ENCODE peak calls at places on chromosomes 3 and 15, in four cellular contexts. One of them, this sample, is unnamed.

GRCh38 chr3:45688194-45688881 is 858 bp upstream of the SACM1L start:
- DNase-seq in GM12878: no peak
- DNase-seq in HL-60: peak
- DNase-seq in K562: peak
- DNase-seq in this sample: no peak

GRCh38 chr3:40877651-40878463 is 321.4 kb upstream of the CTNNB1 start:
- DNase-seq in GM12878: no peak
- DNase-seq in K562: no peak
- DNase-seq in HL-60: no peak
- DNase-seq in this sample: no peak

GRCh38 chr15:43943511-43943910 is 116.7 kb downstream of the WDR76 start:
- DNase-seq in GM12878: no peak
- DNase-seq in K562: no peak
- DNase-seq in HL-60: no peak
- DNase-seq in this sample: no peak

GRCh38 chr3:10015476-10015904 is 10.7 kb upstream of the FANCD2 start:
- DNase-seq in K562: no peak
- DNase-seq in GM12878: no peak
- DNase-seq in HL-60: peak
- DNase-seq in this sample: no peak

GRCh38 chr3:185216587-185216918 is 37.3 kb downstream of the EHHADH start:
- DNase-seq in GM12878: no peak
- DNase-seq in HL-60: no peak
- DNase-seq in K562: no peak
- DNase-seq in this sample: no peak

GRCh38 chr15:41881925-41882688 is 11.7 kb downstream of the SPTBN5 start:
- DNase-seq in HL-60: no peak
- DNase-seq in K562: peak
- DNase-seq in GM12878: no peak
- DNase-seq in this sample: no peak

GRCh38 chr15:73697033-73697467 is 12.9 kb downstream of the CD276 start:
- DNase-seq in GM12878: peak
- DNase-seq in K562: peak
- DNase-seq in HL-60: peak
- DNase-seq in this sample: peak

GRCh38 chr15:48759921-48760320 is 50.9 kb downstream of the CEP152 start:
- DNase-seq in K562: no peak
- DNase-seq in HL-60: no peak
- DNase-seq in GM12878: no peak
- DNase-seq in this sample: no peak

GRCh38 chr3:20078194-20078709 is 38.0 kb downstream of the KAT2B start:
- DNase-seq in HL-60: no peak
- DNase-seq in GM12878: no peak
- DNase-seq in K562: no peak
- DNase-seq in this sample: no peak

GRCh38 chr3:86731501-86731901 is 259.4 kb downstream of the VGLL3 start:
- DNase-seq in K562: no peak
- DNase-seq in HL-60: no peak
- DNase-seq in GM12878: no peak
- DNase-seq in this sample: no peak

GRCh38 chr3:757711-758110 is 335.1 kb upstream of the CNTN6 start:
- DNase-seq in GM12878: no peak
- DNase-seq in K562: no peak
- DNase-seq in HL-60: no peak
- DNase-seq in this sample: no peak
- TF ChIP-seq POLR2AphosphoS5 in GM12878: no peak
- TF ChIP-seq POLR2AphosphoS5 in K562: no peak
- TF ChIP-seq POLR2AphosphoS5 in HL-60: no peak
- TF ChIP-seq POLR2AphosphoS5 in this sample: no peak

GRCh38 chr15:40845511-40846284 is 1.9 kb downstream of the SPINT1 start:
- DNase-seq in K562: no peak
- DNase-seq in HL-60: no peak
- DNase-seq in GM12878: no peak
- DNase-seq in this sample: no peak

GRCh38 chr15:40845036-40845435 is 1.2 kb downstream of the SPINT1 start:
- DNase-seq in GM12878: no peak
- DNase-seq in K562: no peak
- DNase-seq in HL-60: peak
- DNase-seq in this sample: no peak

GRCh38 chr15:40844543-40844981 is 714 bp downstream of the SPINT1 start:
- DNase-seq in HL-60: peak
- DNase-seq in GM12878: no peak
- DNase-seq in K562: peak
- DNase-seq in this sample: peak

GRCh38 chr15:40846846-40847224 is 3.0 kb downstream of the SPINT1 start:
- DNase-seq in HL-60: no peak
- DNase-seq in GM12878: no peak
- DNase-seq in K562: no peak
- DNase-seq in this sample: no peak

GRCh38 chr15:40847225-40847961 is 3.5 kb downstream of the SPINT1 start:
- DNase-seq in HL-60: peak
- DNase-seq in GM12878: peak
- DNase-seq in K562: peak
- DNase-seq in this sample: peak
- TF ChIP-seq SPI1 in HL-60: peak
- TF ChIP-seq SPI1 in GM12878: peak
- TF ChIP-seq SPI1 in K562: peak
- TF ChIP-seq SPI1 in this sample: peak

GRCh38 chr15:59137566-59137965 is 32.6 kb downstream of the CCNB2 start:
- DNase-seq in K562: no peak
- DNase-seq in HL-60: no peak
- DNase-seq in GM12878: no peak
- DNase-seq in this sample: no peak

GRCh38 chr15:59131955-59132562 is 27.1 kb downstream of the CCNB2 start:
- DNase-seq in GM12878: no peak
- DNase-seq in K562: no peak
- DNase-seq in HL-60: no peak
- DNase-seq in this sample: no peak

GRCh38 chr15:59138243-59138642 is 33.3 kb downstream of the CCNB2 start:
- DNase-seq in HL-60: peak
- DNase-seq in GM12878: no peak
- DNase-seq in K562: peak
- DNase-seq in this sample: peak

GRCh38 chr15:59131456-59131855 is 26.5 kb downstream of the CCNB2 start:
- DNase-seq in K562: no peak
- DNase-seq in HL-60: no peak
- DNase-seq in GM12878: no peak
- DNase-seq in this sample: no peak

GRCh38 chr15:59133921-59134427 is 29.0 kb downstream of the CCNB2 start:
- DNase-seq in HL-60: no peak
- DNase-seq in GM12878: no peak
- DNase-seq in K562: no peak
- DNase-seq in this sample: no peak
- TF ChIP-seq POLR2AphosphoS5 in HL-60: no peak
- TF ChIP-seq POLR2AphosphoS5 in GM12878: peak
- TF ChIP-seq POLR2AphosphoS5 in K562: no peak
- TF ChIP-seq POLR2AphosphoS5 in this sample: peak

DNA sequence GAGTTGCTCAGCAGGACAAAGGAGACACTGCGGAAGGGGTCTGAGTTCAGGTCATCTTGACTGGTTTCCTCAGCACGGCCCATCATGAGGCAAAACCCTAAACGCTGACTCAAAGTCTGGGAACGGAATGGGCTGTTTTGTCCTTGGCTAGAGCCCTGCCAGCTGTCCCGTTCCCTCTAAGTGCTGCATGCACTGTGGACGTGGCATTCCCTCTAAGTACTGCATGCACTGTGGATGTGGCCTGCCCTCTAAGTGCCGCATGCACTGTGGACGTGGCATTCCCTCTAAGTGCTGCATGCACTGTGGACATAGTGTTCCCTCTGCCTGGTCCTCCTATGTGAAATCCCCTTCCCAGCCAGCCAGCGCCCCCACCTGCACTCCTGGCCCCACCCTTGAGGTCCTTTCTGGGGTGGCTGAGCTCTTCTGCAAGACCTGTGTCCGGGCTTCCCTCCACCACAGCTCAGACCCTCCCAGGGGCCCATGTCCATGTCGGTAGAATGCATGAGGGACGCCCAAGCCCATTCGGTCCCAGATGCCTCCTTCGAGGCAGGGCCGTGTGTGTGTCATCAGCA is 36.7 kb downstream of the TM2D3 start:
- DNase-seq in HL-60: no peak
- DNase-seq in K562: no peak
- DNase-seq in GM12878: no peak
- DNase-seq in this sample: no peak
- TF ChIP-seq SPI1 in HL-60: no peak
- TF ChIP-seq SPI1 in K562: no peak
- TF ChIP-seq SPI1 in GM12878: no peak
- TF ChIP-seq SPI1 in this sample: no peak

DNA sequence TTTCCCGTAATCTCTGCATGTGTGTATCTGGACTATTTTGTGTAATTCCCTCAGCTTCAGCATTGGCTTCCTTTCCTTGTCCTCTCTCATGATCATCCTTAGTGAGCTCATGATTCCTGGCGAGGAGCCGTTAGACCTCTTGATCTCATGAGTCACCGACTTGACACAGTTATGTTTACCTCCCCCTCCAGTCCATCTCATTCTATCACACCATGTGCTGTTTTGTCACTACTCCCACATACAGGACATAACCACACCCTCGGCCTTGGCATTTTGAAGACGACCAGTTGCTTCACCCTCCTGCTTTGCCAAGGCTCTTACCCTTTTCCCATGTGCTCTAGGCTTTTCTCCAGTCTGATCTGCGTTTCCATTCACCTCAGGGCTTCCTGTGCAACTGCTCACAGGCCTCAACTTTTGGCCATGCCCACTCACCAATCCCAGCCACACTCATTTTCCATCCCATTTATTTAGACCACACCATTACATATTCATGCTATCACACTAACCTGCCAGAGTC is 41.5 kb downstream of the CP start:
- DNase-seq in K562: peak
- DNase-seq in HL-60: no peak
- DNase-seq in GM12878: no peak
- DNase-seq in this sample: no peak
- TF ChIP-seq POLR2AphosphoS5 in K562: peak
- TF ChIP-seq POLR2AphosphoS5 in HL-60: no peak
- TF ChIP-seq POLR2AphosphoS5 in GM12878: no peak
- TF ChIP-seq POLR2AphosphoS5 in this sample: no peak

DNA sequence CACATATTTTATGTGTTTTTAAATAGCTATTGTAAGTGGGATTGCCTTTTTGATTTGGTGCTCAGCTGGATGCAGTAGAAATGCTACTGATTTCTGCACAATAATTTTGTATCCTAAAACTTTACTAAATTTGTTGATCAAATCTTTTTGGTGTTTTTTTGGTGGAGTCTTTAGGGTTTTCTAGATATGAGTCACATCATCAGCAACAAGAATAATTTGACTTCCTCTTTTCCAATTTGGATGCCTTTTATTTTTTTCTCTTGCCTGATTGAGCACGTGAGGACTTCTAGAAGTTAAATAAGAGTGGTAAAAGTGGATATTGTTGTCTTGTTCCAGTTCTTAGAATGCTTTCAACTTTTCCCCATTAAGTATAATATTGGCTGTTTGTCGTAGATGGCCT is 51.3 kb downstream of the TLNRD1 start:
- DNase-seq in GM12878: no peak
- DNase-seq in HL-60: no peak
- DNase-seq in K562: no peak
- DNase-seq in this sample: peak
- TF ChIP-seq SPI1 in GM12878: peak
- TF ChIP-seq SPI1 in HL-60: peak
- TF ChIP-seq SPI1 in K562: peak
- TF ChIP-seq SPI1 in this sample: peak

DNA sequence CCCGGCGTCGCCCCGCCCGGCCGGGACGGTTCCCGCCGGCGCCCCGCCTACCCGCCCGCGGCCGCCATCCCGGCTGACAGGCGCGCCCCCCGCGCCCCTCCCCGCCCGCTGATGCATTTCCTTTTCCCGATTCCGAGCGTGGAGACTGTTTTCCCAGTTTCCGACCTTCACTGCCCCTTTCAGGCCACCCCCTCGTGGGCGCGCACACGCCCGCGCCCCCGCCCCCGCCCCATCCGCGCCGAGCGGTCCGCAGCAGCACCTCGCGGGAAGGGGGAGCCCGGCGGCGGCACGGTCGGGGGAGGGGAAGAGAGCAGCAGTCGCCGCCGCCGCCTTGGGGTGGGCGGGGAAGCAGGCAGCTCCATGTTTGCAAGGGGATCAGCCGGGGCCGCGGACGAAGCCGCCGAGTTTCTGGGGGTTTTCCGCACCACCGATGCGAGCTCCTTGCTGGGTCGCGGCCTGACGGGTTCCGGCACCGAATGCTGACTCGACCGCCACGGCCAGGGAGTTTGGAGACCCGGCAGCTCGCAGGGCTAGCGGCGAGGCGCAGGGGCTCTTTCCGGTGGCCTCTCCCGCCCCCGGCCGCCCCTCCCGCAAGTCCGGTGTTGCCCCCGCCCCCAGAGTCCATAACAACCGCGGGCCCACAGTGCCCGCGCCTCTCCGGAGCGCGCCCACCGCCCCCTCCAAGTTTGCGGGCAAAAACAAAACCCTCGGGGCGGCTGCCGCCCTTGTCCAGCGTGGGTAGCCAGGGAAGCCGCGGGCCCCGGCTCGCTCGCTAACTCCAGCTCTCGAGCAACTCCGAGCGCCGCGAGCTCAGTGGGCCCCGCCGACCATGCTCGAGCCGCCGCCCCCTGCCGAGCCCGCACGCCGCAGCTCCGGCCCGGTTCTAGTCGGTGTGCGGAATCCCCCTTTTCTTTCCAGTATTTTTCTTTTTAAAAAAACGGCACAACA is 3.3 kb upstream of the SIN3A start:
- DNase-seq in HL-60: peak
- DNase-seq in K562: peak
- DNase-seq in GM12878: no peak
- DNase-seq in this sample: peak
- TF ChIP-seq POLR2AphosphoS5 in HL-60: no peak
- TF ChIP-seq POLR2AphosphoS5 in K562: no peak
- TF ChIP-seq POLR2AphosphoS5 in GM12878: peak
- TF ChIP-seq POLR2AphosphoS5 in this sample: peak

GRCh38 chr3:5004319-5005152 is 25.3 kb downstream of the BHLHE40 start:
- DNase-seq in HL-60: no peak
- DNase-seq in K562: no peak
- DNase-seq in GM12878: no peak
- DNase-seq in this sample: no peak

GRCh38 chr3:5001805-5002173 is 22.6 kb downstream of the BHLHE40 start:
- DNase-seq in GM12878: no peak
- DNase-seq in K562: no peak
- DNase-seq in HL-60: no peak
- DNase-seq in this sample: no peak

GRCh38 chr3:5002871-5003247 is 23.6 kb downstream of the BHLHE40 start:
- DNase-seq in K562: no peak
- DNase-seq in HL-60: no peak
- DNase-seq in GM12878: no peak
- DNase-seq in this sample: no peak

GRCh38 chr3:5001135-5001534 is 21.9 kb downstream of the BHLHE40 start:
- DNase-seq in HL-60: no peak
- DNase-seq in GM12878: no peak
- DNase-seq in K562: no peak
- DNase-seq in this sample: no peak

GRCh38 chr3:5002174-5002870 is 23.1 kb downstream of the BHLHE40 start:
- DNase-seq in HL-60: peak
- DNase-seq in K562: peak
- DNase-seq in GM12878: no peak
- DNase-seq in this sample: no peak
- TF ChIP-seq SPI1 in HL-60: no peak
- TF ChIP-seq SPI1 in K562: no peak
- TF ChIP-seq SPI1 in GM12878: no peak
- TF ChIP-seq SPI1 in this sample: no peak

GRCh38 chr15:59997070-59997701 is 6.9 kb upstream of the FOXB1 start:
- DNase-seq in HL-60: no peak
- DNase-seq in GM12878: no peak
- DNase-seq in K562: peak
- DNase-seq in this sample: no peak
- TF ChIP-seq POLR2AphosphoS5 in HL-60: no peak
- TF ChIP-seq POLR2AphosphoS5 in GM12878: no peak
- TF ChIP-seq POLR2AphosphoS5 in K562: no peak
- TF ChIP-seq POLR2AphosphoS5 in this sample: no peak

GRCh38 chr3:122944671-122945151 is 82.9 kb downstream of the SEMA5B start:
- DNase-seq in K562: no peak
- DNase-seq in GM12878: no peak
- DNase-seq in HL-60: no peak
- DNase-seq in this sample: no peak
- TF ChIP-seq SPI1 in K562: no peak
- TF ChIP-seq SPI1 in GM12878: no peak
- TF ChIP-seq SPI1 in HL-60: no peak
- TF ChIP-seq SPI1 in this sample: no peak

This sample was measured in GM12891.